ENCODE peak calls at places on chromosomes 5 and 9, in five cellular contexts. G is adrenal gland, Y is lung, D is left ventricle myocardium inferior, N is hepatocyte. W is an unnamed sample.

GRCh38 chr5:178425621-178426068 is 164.5 kb downstream of the COL23A1 start:
- DNase-seq in G (no peak), Y (no peak), D (no peak), N (no peak), W (no peak)

GRCh38 chr5:61603211-61603908 is 271.3 kb downstream of the ZSWIM6 start:
- DNase-seq in G (no peak), Y (no peak), D (peak), N (no peak), W (peak)

GRCh38 chr5:3118321-3118720 is 366.8 kb upstream of the IRX2 start:
- DNase-seq in G (no peak), Y (no peak), D (no peak), N (no peak), W (no peak)

GRCh38 chr9:71768388-71769174 is at the start of gene CEMIP2:
- DNase-seq in G (peak), Y (peak), D (peak), N (peak), W (peak)

GRCh38 chr5:28499764-28500290 is 1461.4 kb upstream of the CDH9 start:
- DNase-seq in G (no peak), Y (no peak), D (no peak), N (no peak), W (no peak)

GRCh38 chr5:109485030-109485429 is 75.3 kb upstream of the PJA2 start:
- DNase-seq in G (peak), Y (peak), D (peak), N (peak), W (peak)

GRCh38 chr5:151902215-151902614 is 22.4 kb downstream of the GLRA1 start:
- DNase-seq in G (no peak), Y (no peak), D (no peak), N (no peak), W (no peak)

GRCh38 chr9:130685104-130685503 is 8.5 kb upstream of the EXOSC2 start:
- DNase-seq in G (no peak), Y (no peak), D (no peak), N (no peak), W (no peak)

GRCh38 chr9:112751059-112751795 is 667 bp downstream of the SNX30 start:
- DNase-seq in G (peak), Y (peak), D (peak), N (peak), W (peak)

GRCh38 chr5:157827429-157827828 is 31.5 kb downstream of the CLINT1 start:
- DNase-seq in G (no peak), Y (no peak), D (no peak), N (no peak), W (no peak)

GRCh38 chr9:79384506-79384905 is 187.3 kb upstream of the TLE4 start:
- DNase-seq in G (no peak), Y (no peak), D (no peak), N (no peak), W (no peak)

DNA sequence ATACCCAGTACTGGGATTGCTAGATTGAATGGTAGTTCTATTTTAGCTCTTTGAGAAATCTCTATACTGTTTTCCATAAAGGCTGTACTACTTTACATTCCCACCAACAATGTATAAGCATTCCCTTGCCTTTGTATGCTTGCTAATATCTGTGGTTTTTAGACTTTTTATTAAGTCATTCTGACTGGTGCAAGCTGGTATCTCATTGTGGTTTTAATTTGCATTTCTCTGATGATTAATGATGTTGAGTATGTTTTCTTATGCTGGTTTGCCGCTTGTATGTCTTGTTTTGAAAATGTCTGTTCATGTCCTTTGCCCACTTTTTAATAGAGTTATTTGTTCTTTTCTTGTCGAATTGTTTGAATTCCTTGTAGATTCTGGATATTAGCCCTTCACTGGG is 512.7 kb upstream of the PAPPA start:
- DNase-seq in G (no peak), Y (no peak), D (no peak), N (no peak), W (no peak)
- H3K4me3 ChIP-seq in G (no peak), Y (no peak), D (no peak), N (no peak), W (no peak)

DNA sequence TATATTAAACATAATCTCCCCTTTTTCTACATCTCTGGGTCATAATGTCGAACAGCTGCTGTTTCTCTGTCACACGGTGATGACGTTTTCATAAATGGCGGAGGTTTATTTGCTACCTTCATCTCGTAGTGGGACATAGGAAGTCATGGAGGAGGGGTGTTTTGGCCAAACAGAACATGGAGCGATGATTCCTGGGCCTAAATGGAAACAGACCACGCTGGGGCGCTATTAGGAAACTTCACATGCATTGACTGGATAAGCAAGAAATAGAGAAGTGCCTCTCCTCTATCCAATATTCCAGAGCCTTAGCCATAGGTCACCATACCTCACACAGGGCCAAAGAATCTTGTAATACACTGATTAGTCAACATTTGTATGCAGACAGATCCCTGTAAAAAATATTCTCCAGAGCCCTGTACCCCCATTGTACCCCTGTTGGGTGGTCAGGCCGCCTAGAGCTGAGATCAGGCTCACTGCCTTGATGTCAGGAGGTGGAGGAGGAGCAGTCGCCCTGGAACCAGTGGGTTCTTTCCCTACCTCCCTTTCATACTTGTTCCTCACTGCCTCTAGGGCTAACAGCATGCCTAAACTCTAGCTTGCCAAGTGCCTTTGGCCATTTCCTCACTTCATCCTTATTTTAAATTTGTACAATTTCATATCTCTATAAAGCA is 77.8 kb upstream of the SPIN1 start:
- DNase-seq in G (no peak), Y (no peak), D (no peak), N (no peak), W (no peak)
- TF ChIP-seq CTCF in G (no peak), Y (no peak), D (no peak), N (peak), W (no peak)

GRCh38 chr5:100904259-100904822 is 1.3 kb upstream of the ST8SIA4 start:
- DNase-seq in G (no peak), Y (peak), D (no peak), N (peak), W (no peak)

GRCh38 chr5:100903036-100903887 is at the start of gene ST8SIA4:
- DNase-seq in G (peak), Y (peak), D (peak), N (peak), W (peak)

GRCh38 chr5:100902406-100903035 is 561 bp downstream of the ST8SIA4 start:
- DNase-seq in G (no peak), Y (no peak), D (no peak), N (peak), W (no peak)

GRCh38 chr5:100901851-100902341 is 1.2 kb downstream of the ST8SIA4 start:
- DNase-seq in G (peak), Y (peak), D (no peak), N (peak), W (no peak)

DNA sequence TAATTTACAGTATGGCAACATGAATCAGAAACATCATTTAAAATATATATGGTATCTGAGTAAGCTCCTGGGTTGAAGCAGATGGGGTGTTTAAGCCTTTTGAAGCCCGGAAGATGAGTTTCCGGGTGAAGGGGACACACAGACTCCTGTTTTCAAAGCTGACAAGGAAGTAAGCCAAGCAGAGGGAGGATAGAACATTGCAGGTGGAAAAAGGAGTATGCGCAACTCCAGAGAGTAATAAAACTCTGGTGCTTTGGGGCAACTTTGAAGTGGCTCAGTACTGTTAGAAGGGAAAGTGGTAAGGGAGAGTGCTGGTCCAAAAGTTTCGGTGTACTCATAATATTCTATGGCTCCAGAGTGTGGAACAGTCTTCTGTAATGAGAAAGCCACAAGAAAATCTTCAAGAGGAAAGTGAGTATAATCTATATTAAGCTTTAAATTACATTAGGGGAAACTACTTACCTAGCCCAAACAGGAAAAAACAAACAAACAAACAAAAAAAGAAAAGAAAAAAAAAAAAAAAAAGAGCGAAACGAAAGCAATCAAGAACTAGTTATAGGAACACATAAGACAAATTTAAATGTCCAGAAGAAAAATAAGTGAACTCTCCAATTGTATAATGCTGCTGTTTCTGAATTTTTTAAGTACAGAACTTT is 2.3 kb upstream of the ST8SIA4 start:
- DNase-seq in G (no peak), Y (no peak), D (no peak), N (no peak), W (no peak)
- H3K4me3 ChIP-seq in G (no peak), Y (no peak), D (peak), N (no peak), W (no peak)

DNA sequence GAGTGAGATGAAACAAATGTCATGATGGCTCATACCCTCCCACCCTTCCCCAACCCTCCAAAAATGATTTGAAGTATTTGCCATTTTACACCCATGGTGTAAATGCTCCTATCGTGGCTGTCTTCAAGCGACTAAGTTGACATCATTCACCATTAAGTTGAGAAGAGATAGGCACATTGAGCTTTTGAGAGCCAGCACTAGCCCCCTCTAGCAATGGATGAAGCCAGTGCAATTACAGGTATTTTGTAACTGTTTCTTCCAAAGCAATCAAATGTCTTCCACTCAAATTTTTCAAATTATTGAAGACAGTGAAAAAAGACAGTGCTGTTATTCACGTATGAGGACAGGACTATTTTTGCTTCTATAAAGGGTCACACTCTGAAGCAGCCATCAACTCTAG is 371.5 kb upstream of the KLF4 start:
- DNase-seq in G (no peak), Y (no peak), D (no peak), N (no peak), W (no peak)
- TF ChIP-seq CTCF in G (no peak), Y (no peak), D (peak), N (no peak), W (no peak)

DNA sequence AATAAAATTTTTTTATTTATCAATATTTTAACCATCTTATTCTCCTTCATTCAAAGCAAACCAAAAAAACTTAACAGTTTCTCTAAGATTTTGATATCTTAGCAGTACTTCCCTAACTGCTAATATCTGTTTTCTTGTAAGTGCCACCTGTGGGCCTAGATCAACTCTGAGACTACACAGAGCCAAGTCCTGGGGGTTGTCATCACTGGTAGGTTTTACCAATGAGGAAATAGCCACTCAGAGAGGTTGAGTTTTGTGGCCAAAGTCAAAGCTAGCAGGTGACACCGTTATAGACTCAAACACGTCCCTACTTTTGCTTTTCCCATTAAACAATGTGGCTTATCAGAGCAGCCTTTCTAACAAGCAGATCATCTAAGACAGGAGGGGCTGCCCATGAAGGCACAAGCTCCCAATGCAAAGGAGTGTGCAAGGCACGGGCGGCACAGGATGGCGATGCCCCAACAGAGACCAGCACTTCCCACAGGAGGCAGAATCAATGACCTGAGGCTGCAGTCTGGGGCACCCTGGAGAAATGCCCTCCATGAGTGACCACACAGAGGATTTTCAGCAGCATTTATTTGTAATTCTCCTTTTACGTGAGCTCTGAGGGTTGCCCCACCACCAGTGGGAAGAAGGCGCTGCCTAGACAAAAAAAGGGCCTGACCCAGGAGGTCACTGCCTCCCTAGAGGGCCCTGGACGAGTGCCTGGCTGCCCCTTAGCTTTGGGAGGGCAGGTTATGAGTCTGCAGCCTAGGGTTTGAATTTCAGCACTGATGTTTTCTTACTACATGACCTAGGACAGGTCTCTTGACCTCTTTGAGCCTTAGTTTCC is 7.4 kb downstream of the TBC1D2 start:
- DNase-seq in G (no peak), Y (no peak), D (no peak), N (no peak), W (no peak)
- H3K4me3 ChIP-seq in G (no peak), Y (no peak), D (no peak), N (no peak), W (no peak)

DNA sequence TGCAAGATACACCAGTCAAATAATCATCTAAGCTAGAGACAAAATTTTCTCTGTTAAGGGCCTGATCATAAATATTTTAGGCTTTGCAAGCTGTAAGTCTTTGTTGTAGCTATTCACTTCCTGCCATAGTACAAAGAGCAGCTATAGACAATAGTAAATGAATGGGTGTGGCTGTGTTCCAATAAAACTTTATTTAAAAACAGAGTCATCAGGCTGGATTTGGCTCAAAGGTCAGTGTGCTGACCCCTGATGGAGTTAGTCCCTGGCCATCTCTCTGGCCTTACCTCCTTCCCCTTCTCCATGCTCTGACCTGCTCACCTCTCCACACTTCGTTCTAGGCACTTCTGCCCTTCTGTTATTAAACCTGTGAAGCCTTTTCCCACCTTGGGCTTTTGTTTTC is 86.0 kb downstream of the DRD1 start:
- DNase-seq in G (no peak), Y (no peak), D (no peak), N (no peak), W (no peak)
- TF ChIP-seq CTCF in G (no peak), Y (no peak), D (no peak), N (no peak), W (no peak)

GRCh38 chr5:41433552-41434181 is 76.7 kb downstream of the PLCXD3 start:
- DNase-seq in G (no peak), Y (no peak), D (no peak), N (no peak), W (peak)
- H3K4me3 ChIP-seq in G (no peak), Y (no peak), D (no peak), N (no peak), W (no peak)

GRCh38 chr9:93061791-93062299 is 3.3 kb downstream of the SUSD3 start:
- DNase-seq in G (no peak), Y (no peak), D (no peak), N (peak), W (no peak)
- TF ChIP-seq CTCF in G (no peak), Y (no peak), D (no peak), N (peak), W (no peak)